ENCODE peak calls at places on chromosomes 12 and 14, in six cellular contexts. U is astrocyte of the cerebellum, E is omental fat pad, A is WERI-Rb-1, O is GM06990, L is Calu3. Y is an unnamed sample.

GRCh38 chr14:22469541-22470303 is 119.3 kb downstream of the DAD1 start:
- DNase-seq in U (no peak), E (no peak), A (no peak), O (no peak), L (no peak), Y (no peak)

GRCh38 chr12:128766738-128767501 is 56.8 kb downstream of the SLC15A4 start:
- DNase-seq in U (no peak), E (no peak), A (no peak), O (no peak), L (no peak), Y (no peak)

GRCh38 chr14:38208825-38209562 is 1.3 kb downstream of the SSTR1 start:
- DNase-seq in U (no peak), E (no peak), A (peak; percentile 19), O (no peak), L (peak; percentile 58), Y (peak; percentile 4)

GRCh38 chr14:81219821-81220487 is 805 bp downstream of the GTF2A1 start:
- DNase-seq in U (no peak), E (no peak), A (peak; percentile 28), O (peak; percentile 53), L (peak; percentile 34), Y (peak; percentile 55)

GRCh38 chr12:91406920-91407341 is 224.3 kb upstream of the DCN start:
- DNase-seq in U (no peak), E (no peak), A (no peak), O (peak; percentile 19), L (peak; percentile 77), Y (no peak)

GRCh38 chr14:101359221-101360044 is 201.9 kb upstream of the DIO3 start:
- DNase-seq in U (peak; percentile 44), E (no peak), A (peak; percentile 40), O (no peak), L (no peak), Y (peak; percentile 68)

GRCh38 chr12:107329569-107330324 is 236.4 kb upstream of the CRY1 start:
- DNase-seq in U (no peak), E (no peak), A (no peak), O (no peak), L (no peak), Y (no peak)

GRCh38 chr14:100737526-100737925 is 10.8 kb downstream of the DLK1 start:
- DNase-seq in U (no peak), E (no peak), A (no peak), O (no peak), L (no peak), Y (no peak)

GRCh38 chr12:101459642-101460346 is 15.3 kb upstream of the SPIC start:
- DNase-seq in U (no peak), E (no peak), A (no peak), O (no peak), L (peak; percentile 68), Y (no peak)

GRCh38 chr12:50185975-50186663 is 18.9 kb upstream of the CERS5 start:
- DNase-seq in U (no peak), E (no peak), A (no peak), O (no peak), L (no peak), Y (no peak)

GRCh38 chr14:41925409-41925808 is 318.7 kb downstream of the LRFN5 start:
- DNase-seq in U (peak; percentile 5), E (no peak), A (peak; percentile 41), O (no peak), L (no peak), Y (no peak)

GRCh38 chr14:96754162-96754844 is 42.9 kb upstream of the VRK1 start:
- DNase-seq in U (no peak), E (no peak), A (no peak), O (no peak), L (no peak), Y (no peak)

GRCh38 chr12:13610280-13610679 is 371.1 kb downstream of the GRIN2B start:
- DNase-seq in U (no peak), E (no peak), A (no peak), O (no peak), L (no peak), Y (no peak)

DNA sequence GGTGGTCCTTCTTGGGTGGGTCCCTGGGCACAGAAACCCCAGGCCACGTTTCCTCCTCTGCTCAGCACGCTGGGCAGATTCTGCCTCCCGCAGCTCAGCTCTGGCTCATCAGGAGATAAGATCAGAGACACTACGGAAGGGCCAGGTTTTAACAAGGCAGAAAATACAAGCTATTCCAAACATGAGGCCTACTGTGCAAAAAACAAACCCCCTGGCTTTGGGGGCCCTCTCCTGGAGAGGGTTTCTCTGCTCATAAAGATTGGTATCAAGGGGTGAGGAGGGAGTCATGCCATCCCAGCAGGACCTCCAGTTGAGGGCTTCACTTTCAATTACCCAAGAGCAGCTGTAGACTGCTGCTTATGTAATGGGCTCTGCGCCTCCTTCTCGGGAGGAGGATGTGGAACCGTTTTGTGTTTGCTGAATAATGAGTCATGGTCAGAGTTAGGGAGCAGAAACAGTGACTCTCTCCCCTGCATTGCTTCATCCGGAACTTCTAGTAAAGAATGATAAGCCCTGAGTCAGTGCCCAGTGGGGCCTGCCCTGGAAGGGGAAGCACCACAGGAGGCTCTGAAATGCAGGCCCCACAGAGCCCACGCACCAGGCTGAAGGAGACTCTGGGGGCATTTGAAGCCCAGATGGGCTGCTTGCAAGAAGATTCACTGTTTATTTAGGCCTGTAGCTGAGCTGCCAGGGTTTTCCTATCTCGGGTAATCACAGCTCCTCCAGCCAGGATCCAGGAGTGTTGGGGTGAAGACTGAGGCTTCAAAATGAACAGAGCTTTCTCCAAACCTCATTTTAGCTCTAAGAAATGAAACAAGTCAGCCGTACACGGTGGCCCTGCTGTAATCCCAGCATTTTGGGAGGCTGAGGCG is 79.3 kb downstream of the SSPN start:
- DNase-seq in U (peak; percentile 96), E (peak; percentile 58), A (no peak), O (peak; percentile 80), L (peak; percentile 84), Y (peak; percentile 78)
- TF ChIP-seq CTCF in U (peak; percentile 29), E (no peak), A (no peak), O (no peak), L (no peak), Y (no peak)

GRCh38 chr12:72330784-72331183 is 58.6 kb downstream of the TRHDE start:
- DNase-seq in U (no peak), E (no peak), A (no peak), O (no peak), L (no peak), Y (no peak)

GRCh38 chr12:72330291-72330690 is 58.1 kb downstream of the TRHDE start:
- DNase-seq in U (peak; percentile 18), E (no peak), A (no peak), O (no peak), L (no peak), Y (peak; percentile 31)
- TF ChIP-seq CTCF in U (no peak), E (no peak), A (no peak), O (no peak), L (no peak), Y (no peak)

GRCh38 chr12:26065451-26065850 is 59.4 kb downstream of the BHLHE41 start:
- DNase-seq in U (no peak), E (no peak), A (no peak), O (no peak), L (no peak), Y (no peak)
- TF ChIP-seq CTCF in U (no peak), E (no peak), A (no peak), O (no peak), L (no peak), Y (no peak)

GRCh38 chr12:25320123-25321006 is 69.6 kb upstream of the KRAS start:
- DNase-seq in U (peak; percentile 53), E (no peak), A (no peak), O (peak; percentile 50), L (no peak), Y (no peak)

GRCh38 chr12:25321772-25322171 is 71.0 kb upstream of the KRAS start:
- DNase-seq in U (no peak), E (no peak), A (no peak), O (no peak), L (no peak), Y (no peak)

GRCh38 chr12:25322918-25323773 is 72.4 kb upstream of the KRAS start:
- DNase-seq in U (peak; percentile 55), E (no peak), A (no peak), O (no peak), L (no peak), Y (no peak)

GRCh38 chr12:25323774-25324086 is 73.0 kb upstream of the KRAS start:
- DNase-seq in U (no peak), E (no peak), A (no peak), O (no peak), L (no peak), Y (no peak)

GRCh38 chr12:25322351-25322750 is 71.6 kb upstream of the KRAS start:
- DNase-seq in U (no peak), E (no peak), A (no peak), O (no peak), L (no peak), Y (no peak)
- TF ChIP-seq CTCF in U (no peak), E (no peak), A (no peak), O (no peak), L (no peak), Y (no peak)